ENCODE peak calls at places on chromosomes 3 and 15, in seven cellular contexts. One of them, this sample, is unnamed.

GRCh38 chr3:116253511-116253910 is 191.8 kb downstream of the LSAMP start:
- DNase-seq in stimulated activated CD4-positive, alpha-beta T cell treated with anti-CD3 and anti-CD28 coated beads, TNF-alpha, amount 100 ng/mL, for 48 hours: no peak
- DNase-seq in T follicular helper cell: no peak
- DNase-seq in heart left ventricle: no peak
- DNase-seq in AG09309: no peak
- DNase-seq in neural crest cell: no peak
- DNase-seq in stimulated activated CD8-positive, alpha-beta memory T cell treated with anti-CD3 and anti-CD28 coated beads, Interleukin-4, amount 100 ng/mL, for 1 hour: no peak
- DNase-seq in this sample: no peak

GRCh38 chr15:49225572-49226281 is 55.7 kb downstream of the GALK2 start:
- DNase-seq in stimulated activated CD4-positive, alpha-beta T cell treated with anti-CD3 and anti-CD28 coated beads, TNF-alpha, amount 100 ng/mL, for 48 hours: no peak
- DNase-seq in heart left ventricle: peak
- DNase-seq in T follicular helper cell: no peak
- DNase-seq in neural crest cell: peak
- DNase-seq in AG09309: no peak
- DNase-seq in stimulated activated CD8-positive, alpha-beta memory T cell treated with anti-CD3 and anti-CD28 coated beads, Interleukin-4, amount 100 ng/mL, for 1 hour: no peak
- DNase-seq in this sample: no peak

GRCh38 chr3:125212096-125212508 is 446 bp downstream of the SLC12A8 start:
- DNase-seq in stimulated activated CD8-positive, alpha-beta memory T cell treated with anti-CD3 and anti-CD28 coated beads, Interleukin-4, amount 100 ng/mL, for 1 hour: no peak
- DNase-seq in T follicular helper cell: no peak
- DNase-seq in neural crest cell: peak
- DNase-seq in AG09309: no peak
- DNase-seq in stimulated activated CD4-positive, alpha-beta T cell treated with anti-CD3 and anti-CD28 coated beads, TNF-alpha, amount 100 ng/mL, for 48 hours: no peak
- DNase-seq in heart left ventricle: no peak
- DNase-seq in this sample: no peak

GRCh38 chr15:58777107-58777506 is 6.0 kb downstream of the MINDY2 start:
- DNase-seq in stimulated activated CD4-positive, alpha-beta T cell treated with anti-CD3 and anti-CD28 coated beads, TNF-alpha, amount 100 ng/mL, for 48 hours: no peak
- DNase-seq in T follicular helper cell: no peak
- DNase-seq in heart left ventricle: no peak
- DNase-seq in AG09309: no peak
- DNase-seq in stimulated activated CD8-positive, alpha-beta memory T cell treated with anti-CD3 and anti-CD28 coated beads, Interleukin-4, amount 100 ng/mL, for 1 hour: no peak
- DNase-seq in neural crest cell: no peak
- DNase-seq in this sample: no peak

GRCh38 chr15:58498821-58499580 is 67.2 kb downstream of the LIPC start:
- DNase-seq in neural crest cell: no peak
- DNase-seq in AG09309: peak
- DNase-seq in heart left ventricle: no peak
- DNase-seq in stimulated activated CD4-positive, alpha-beta T cell treated with anti-CD3 and anti-CD28 coated beads, TNF-alpha, amount 100 ng/mL, for 48 hours: no peak
- DNase-seq in stimulated activated CD8-positive, alpha-beta memory T cell treated with anti-CD3 and anti-CD28 coated beads, Interleukin-4, amount 100 ng/mL, for 1 hour: no peak
- DNase-seq in T follicular helper cell: no peak
- DNase-seq in this sample: no peak

GRCh38 chr3:71304684-71305083 is 278.8 kb downstream of the FOXP1 start:
- DNase-seq in stimulated activated CD4-positive, alpha-beta T cell treated with anti-CD3 and anti-CD28 coated beads, TNF-alpha, amount 100 ng/mL, for 48 hours: no peak
- DNase-seq in neural crest cell: no peak
- DNase-seq in heart left ventricle: no peak
- DNase-seq in T follicular helper cell: no peak
- DNase-seq in stimulated activated CD8-positive, alpha-beta memory T cell treated with anti-CD3 and anti-CD28 coated beads, Interleukin-4, amount 100 ng/mL, for 1 hour: no peak
- DNase-seq in AG09309: no peak
- DNase-seq in this sample: no peak

GRCh38 chr3:179196098-179196497 is 47.9 kb downstream of the PIK3CA start:
- DNase-seq in heart left ventricle: no peak
- DNase-seq in stimulated activated CD4-positive, alpha-beta T cell treated with anti-CD3 and anti-CD28 coated beads, TNF-alpha, amount 100 ng/mL, for 48 hours: no peak
- DNase-seq in stimulated activated CD8-positive, alpha-beta memory T cell treated with anti-CD3 and anti-CD28 coated beads, Interleukin-4, amount 100 ng/mL, for 1 hour: no peak
- DNase-seq in neural crest cell: no peak
- DNase-seq in AG09309: peak
- DNase-seq in T follicular helper cell: peak
- DNase-seq in this sample: no peak

GRCh38 chr3:195179782-195180489 is 91.0 kb downstream of the XXYLT1 start:
- DNase-seq in heart left ventricle: no peak
- DNase-seq in AG09309: no peak
- DNase-seq in neural crest cell: no peak
- DNase-seq in stimulated activated CD8-positive, alpha-beta memory T cell treated with anti-CD3 and anti-CD28 coated beads, Interleukin-4, amount 100 ng/mL, for 1 hour: no peak
- DNase-seq in T follicular helper cell: no peak
- DNase-seq in stimulated activated CD4-positive, alpha-beta T cell treated with anti-CD3 and anti-CD28 coated beads, TNF-alpha, amount 100 ng/mL, for 48 hours: no peak
- DNase-seq in this sample: no peak

GRCh38 chr3:61015840-61016239 is 235.4 kb downstream of the FHIT start:
- DNase-seq in heart left ventricle: no peak
- DNase-seq in stimulated activated CD8-positive, alpha-beta memory T cell treated with anti-CD3 and anti-CD28 coated beads, Interleukin-4, amount 100 ng/mL, for 1 hour: no peak
- DNase-seq in neural crest cell: no peak
- DNase-seq in T follicular helper cell: no peak
- DNase-seq in stimulated activated CD4-positive, alpha-beta T cell treated with anti-CD3 and anti-CD28 coated beads, TNF-alpha, amount 100 ng/mL, for 48 hours: no peak
- DNase-seq in AG09309: no peak
- DNase-seq in this sample: no peak

GRCh38 chr15:85687329-85687728 is 107.4 kb downstream of the KLHL25 start:
- DNase-seq in heart left ventricle: no peak
- DNase-seq in neural crest cell: no peak
- DNase-seq in AG09309: no peak
- DNase-seq in stimulated activated CD4-positive, alpha-beta T cell treated with anti-CD3 and anti-CD28 coated beads, TNF-alpha, amount 100 ng/mL, for 48 hours: no peak
- DNase-seq in T follicular helper cell: no peak
- DNase-seq in stimulated activated CD8-positive, alpha-beta memory T cell treated with anti-CD3 and anti-CD28 coated beads, Interleukin-4, amount 100 ng/mL, for 1 hour: no peak
- DNase-seq in this sample: no peak

GRCh38 chr3:39141211-39141995 is 12.0 kb downstream of the CSRNP1 start:
- DNase-seq in stimulated activated CD4-positive, alpha-beta T cell treated with anti-CD3 and anti-CD28 coated beads, TNF-alpha, amount 100 ng/mL, for 48 hours: no peak
- DNase-seq in stimulated activated CD8-positive, alpha-beta memory T cell treated with anti-CD3 and anti-CD28 coated beads, Interleukin-4, amount 100 ng/mL, for 1 hour: no peak
- DNase-seq in AG09309: no peak
- DNase-seq in heart left ventricle: peak
- DNase-seq in neural crest cell: no peak
- DNase-seq in T follicular helper cell: no peak
- DNase-seq in this sample: no peak

GRCh38 chr3:40229963-40230362 is 79.5 kb upstream of the EIF1B start:
- DNase-seq in T follicular helper cell: no peak
- DNase-seq in neural crest cell: no peak
- DNase-seq in stimulated activated CD4-positive, alpha-beta T cell treated with anti-CD3 and anti-CD28 coated beads, TNF-alpha, amount 100 ng/mL, for 48 hours: no peak
- DNase-seq in stimulated activated CD8-positive, alpha-beta memory T cell treated with anti-CD3 and anti-CD28 coated beads, Interleukin-4, amount 100 ng/mL, for 1 hour: no peak
- DNase-seq in AG09309: no peak
- DNase-seq in heart left ventricle: no peak
- DNase-seq in this sample: no peak

GRCh38 chr3:169841171-169841570 is 28.5 kb upstream of the LRRC34 start:
- DNase-seq in stimulated activated CD8-positive, alpha-beta memory T cell treated with anti-CD3 and anti-CD28 coated beads, Interleukin-4, amount 100 ng/mL, for 1 hour: no peak
- DNase-seq in AG09309: no peak
- DNase-seq in T follicular helper cell: no peak
- DNase-seq in heart left ventricle: no peak
- DNase-seq in neural crest cell: no peak
- DNase-seq in stimulated activated CD4-positive, alpha-beta T cell treated with anti-CD3 and anti-CD28 coated beads, TNF-alpha, amount 100 ng/mL, for 48 hours: no peak
- DNase-seq in this sample: no peak

GRCh38 chr3:42683875-42684593 is 1.3 kb upstream of the KLHL40 start:
- DNase-seq in heart left ventricle: peak
- DNase-seq in stimulated activated CD4-positive, alpha-beta T cell treated with anti-CD3 and anti-CD28 coated beads, TNF-alpha, amount 100 ng/mL, for 48 hours: peak
- DNase-seq in AG09309: peak
- DNase-seq in T follicular helper cell: no peak
- DNase-seq in neural crest cell: no peak
- DNase-seq in stimulated activated CD8-positive, alpha-beta memory T cell treated with anti-CD3 and anti-CD28 coated beads, Interleukin-4, amount 100 ng/mL, for 1 hour: no peak
- DNase-seq in this sample: peak

GRCh38 chr3:152621967-152622812 is 212.7 kb upstream of the P2RY1 start:
- DNase-seq in neural crest cell: no peak
- DNase-seq in stimulated activated CD4-positive, alpha-beta T cell treated with anti-CD3 and anti-CD28 coated beads, TNF-alpha, amount 100 ng/mL, for 48 hours: no peak
- DNase-seq in AG09309: no peak
- DNase-seq in T follicular helper cell: no peak
- DNase-seq in heart left ventricle: no peak
- DNase-seq in stimulated activated CD8-positive, alpha-beta memory T cell treated with anti-CD3 and anti-CD28 coated beads, Interleukin-4, amount 100 ng/mL, for 1 hour: no peak
- DNase-seq in this sample: no peak

GRCh38 chr3:141457624-141458236 is 29.1 kb upstream of the RASA2 start:
- DNase-seq in T follicular helper cell: no peak
- DNase-seq in heart left ventricle: no peak
- DNase-seq in stimulated activated CD4-positive, alpha-beta T cell treated with anti-CD3 and anti-CD28 coated beads, TNF-alpha, amount 100 ng/mL, for 48 hours: no peak
- DNase-seq in neural crest cell: no peak
- DNase-seq in AG09309: no peak
- DNase-seq in stimulated activated CD8-positive, alpha-beta memory T cell treated with anti-CD3 and anti-CD28 coated beads, Interleukin-4, amount 100 ng/mL, for 1 hour: no peak
- DNase-seq in this sample: no peak

GRCh38 chr3:62875103-62876002 is at the start of gene CADPS:
- DNase-seq in T follicular helper cell: no peak
- DNase-seq in stimulated activated CD8-positive, alpha-beta memory T cell treated with anti-CD3 and anti-CD28 coated beads, Interleukin-4, amount 100 ng/mL, for 1 hour: no peak
- DNase-seq in AG09309: no peak
- DNase-seq in stimulated activated CD4-positive, alpha-beta T cell treated with anti-CD3 and anti-CD28 coated beads, TNF-alpha, amount 100 ng/mL, for 48 hours: no peak
- DNase-seq in neural crest cell: peak
- DNase-seq in heart left ventricle: peak
- DNase-seq in this sample: no peak

GRCh38 chr15:77430213-77430612 is 9.5 kb downstream of the HMG20A start:
- DNase-seq in stimulated activated CD4-positive, alpha-beta T cell treated with anti-CD3 and anti-CD28 coated beads, TNF-alpha, amount 100 ng/mL, for 48 hours: no peak
- DNase-seq in neural crest cell: no peak
- DNase-seq in T follicular helper cell: no peak
- DNase-seq in stimulated activated CD8-positive, alpha-beta memory T cell treated with anti-CD3 and anti-CD28 coated beads, Interleukin-4, amount 100 ng/mL, for 1 hour: no peak
- DNase-seq in heart left ventricle: no peak
- DNase-seq in AG09309: no peak
- DNase-seq in this sample: no peak

GRCh38 chr3:172152869-172153268 is 113.5 kb downstream of the FNDC3B start:
- DNase-seq in neural crest cell: no peak
- DNase-seq in heart left ventricle: no peak
- DNase-seq in stimulated activated CD8-positive, alpha-beta memory T cell treated with anti-CD3 and anti-CD28 coated beads, Interleukin-4, amount 100 ng/mL, for 1 hour: no peak
- DNase-seq in AG09309: no peak
- DNase-seq in T follicular helper cell: no peak
- DNase-seq in stimulated activated CD4-positive, alpha-beta T cell treated with anti-CD3 and anti-CD28 coated beads, TNF-alpha, amount 100 ng/mL, for 48 hours: no peak
- DNase-seq in this sample: no peak

GRCh38 chr15:68335251-68335650 is 57.7 kb downstream of the FEM1B start:
- DNase-seq in T follicular helper cell: no peak
- DNase-seq in stimulated activated CD4-positive, alpha-beta T cell treated with anti-CD3 and anti-CD28 coated beads, TNF-alpha, amount 100 ng/mL, for 48 hours: no peak
- DNase-seq in AG09309: no peak
- DNase-seq in neural crest cell: no peak
- DNase-seq in heart left ventricle: no peak
- DNase-seq in stimulated activated CD8-positive, alpha-beta memory T cell treated with anti-CD3 and anti-CD28 coated beads, Interleukin-4, amount 100 ng/mL, for 1 hour: no peak
- DNase-seq in this sample: peak

GRCh38 chr3:150631515-150632221 is 28.5 kb downstream of the SELENOT start:
- DNase-seq in AG09309: no peak
- DNase-seq in neural crest cell: no peak
- DNase-seq in T follicular helper cell: no peak
- DNase-seq in stimulated activated CD8-positive, alpha-beta memory T cell treated with anti-CD3 and anti-CD28 coated beads, Interleukin-4, amount 100 ng/mL, for 1 hour: no peak
- DNase-seq in heart left ventricle: no peak
- DNase-seq in stimulated activated CD4-positive, alpha-beta T cell treated with anti-CD3 and anti-CD28 coated beads, TNF-alpha, amount 100 ng/mL, for 48 hours: no peak
- DNase-seq in this sample: no peak

GRCh38 chr15:96340611-96341464 is 10.3 kb downstream of the NR2F2 start:
- DNase-seq in neural crest cell: peak
- DNase-seq in stimulated activated CD8-positive, alpha-beta memory T cell treated with anti-CD3 and anti-CD28 coated beads, Interleukin-4, amount 100 ng/mL, for 1 hour: no peak
- DNase-seq in heart left ventricle: peak
- DNase-seq in AG09309: no peak
- DNase-seq in stimulated activated CD4-positive, alpha-beta T cell treated with anti-CD3 and anti-CD28 coated beads, TNF-alpha, amount 100 ng/mL, for 48 hours: no peak
- DNase-seq in T follicular helper cell: no peak
- DNase-seq in this sample: no peak

GRCh38 chr3:46138571-46138970 is 69.5 kb downstream of the CCR1 start:
- DNase-seq in stimulated activated CD4-positive, alpha-beta T cell treated with anti-CD3 and anti-CD28 coated beads, TNF-alpha, amount 100 ng/mL, for 48 hours: no peak
- DNase-seq in neural crest cell: no peak
- DNase-seq in heart left ventricle: no peak
- DNase-seq in stimulated activated CD8-positive, alpha-beta memory T cell treated with anti-CD3 and anti-CD28 coated beads, Interleukin-4, amount 100 ng/mL, for 1 hour: no peak
- DNase-seq in T follicular helper cell: no peak
- DNase-seq in AG09309: no peak
- DNase-seq in this sample: no peak

GRCh38 chr15:87207945-87208580 is 1048.5 kb downstream of the NTRK3 start:
- DNase-seq in stimulated activated CD8-positive, alpha-beta memory T cell treated with anti-CD3 and anti-CD28 coated beads, Interleukin-4, amount 100 ng/mL, for 1 hour: no peak
- DNase-seq in neural crest cell: no peak
- DNase-seq in T follicular helper cell: no peak
- DNase-seq in AG09309: no peak
- DNase-seq in stimulated activated CD4-positive, alpha-beta T cell treated with anti-CD3 and anti-CD28 coated beads, TNF-alpha, amount 100 ng/mL, for 48 hours: no peak
- DNase-seq in heart left ventricle: no peak
- DNase-seq in this sample: no peak

This sample was measured in ascending aorta.